ENCODE peak calls at places on chromosomes 1 and 21, in four cellular contexts. D is stimulated activated CD4-positive, alpha-beta T cell treated with anti-CD3 and anti-CD28 coated beads, Interleukin-2, amount 100 ng/mL, for 48 hours; P is Calu3; A is activated CD4-positive, alpha-beta T cell treated with anti-CD3 and anti-CD28 coated beads, Interleukin-2, amount 50 U/mL, for 1 hour. N is an unnamed sample.

GRCh38 chr1:200364121-200364759 is 45.6 kb downstream of the ZNF281 start:
- DNase-seq in D (no peak), P (no peak), A (no peak), N (no peak)

GRCh38 chr1:156802421-156802820 is 14.2 kb downstream of the SH2D2A start:
- DNase-seq in A (no peak), D (no peak), P (no peak), N (no peak)

GRCh38 chr1:230668227-230668626 is 25.9 kb downstream of the COG2 start:
- DNase-seq in A (no peak), P (no peak), D (no peak), N (no peak)

GRCh38 chr1:12196641-12197482 is 30.1 kb downstream of the TNFRSF1B start:
- DNase-seq in A (no peak), D (no peak), P (no peak), N (no peak)

GRCh38 chr1:200409203-200409760 is 554 bp downstream of the ZNF281 start:
- DNase-seq in A (peak; percentile 40), P (no peak), D (peak; percentile 43), N (no peak)

GRCh38 chr1:39398278-39399010 is 93.0 kb upstream of the BMP8A start:
- DNase-seq in D (no peak), P (peak; percentile 91), A (peak; percentile 18), N (peak; percentile 92)

GRCh38 chr1:60010690-60011089 is 62.9 kb downstream of the C1orf87 start:
- DNase-seq in P (no peak), D (no peak), A (no peak), N (no peak)

GRCh38 chr1:204503913-204504519 is 9.4 kb upstream of the PIK3C2B start:
- DNase-seq in D (no peak), A (no peak), P (no peak), N (no peak)

GRCh38 chr1:62732327-62732726 is 44.1 kb upstream of the DOCK7 start:
- DNase-seq in P (no peak), A (no peak), D (no peak), N (peak; percentile 17)

GRCh38 chr1:211613108-211613947 is 34.4 kb upstream of the SLC30A1 start:
- DNase-seq in P (peak; percentile 45), A (no peak), D (no peak), N (peak; percentile 88)

GRCh38 chr1:197774691-197775281 is 494 bp downstream of the DENND1B start:
- DNase-seq in D (peak; percentile 39), P (peak; percentile 68), A (peak; percentile 36), N (peak; percentile 46)

GRCh38 chr1:59885160-59885832 is 41.3 kb downstream of the CYP2J2 start:
- DNase-seq in A (no peak), P (no peak), D (no peak), N (no peak)

GRCh38 chr1:2611034-2611501 is 21.7 kb downstream of the MMEL1 start:
- DNase-seq in A (no peak), P (peak; percentile 24), D (peak; percentile 38), N (peak; percentile 85)

GRCh38 chr1:94743866-94744265 is 76.3 kb upstream of the SLC44A3 start:
- DNase-seq in D (no peak), A (no peak), P (no peak), N (no peak)

GRCh38 chr1:85581802-85582686 is 1.5 kb downstream of the CCN1 start:
- DNase-seq in A (no peak), P (peak; percentile 78), D (no peak), N (no peak)

GRCh38 chr1:51622455-51622913 is 5.6 kb downstream of the OSBPL9 start:
- DNase-seq in P (peak; percentile 69), A (peak; percentile 3), D (no peak), N (no peak)

GRCh38 chr1:3314561-3315271 is 139.7 kb upstream of the ARHGEF16 start:
- DNase-seq in P (no peak), D (no peak), A (no peak), N (no peak)

GRCh38 chr1:34690269-34690668 is 64.6 kb upstream of the GJB5 start:
- DNase-seq in A (no peak), P (peak; percentile 20), D (no peak), N (no peak)

GRCh38 chr1:201827321-201828281 is 1.4 kb upstream of the IPO9 start:
- DNase-seq in D (no peak), A (no peak), P (no peak), N (no peak)

GRCh38 chr1:147612366-147612765 is 58.0 kb downstream of the ACP6 start:
- DNase-seq in D (no peak), P (no peak), A (no peak), N (no peak)

GRCh38 chr21:44051462-44051941 is 39.4 kb downstream of the TRAPPC10 start:
- DNase-seq in P (no peak), A (no peak), D (no peak), N (no peak)